ENCODE peak calls at places on chromosomes 7 and 10, in six cellular contexts. V is stromal cell of bone marrow; L is NCI-H1092; S is DMS153; W is CD8-positive, alpha-beta T cell; C is Right ventricle myocardium superior. M is an unnamed sample.

GRCh38 chr7:24456526-24457214 is 116.6 kb upstream of the PALS2 start:
- DNase-seq in S (peak), L (no peak), C (no peak), W (no peak), V (no peak), M (no peak)

GRCh38 chr7:30596043-30596641 is 1.5 kb downstream of the GARS1 start:
- DNase-seq in V (no peak), W (no peak), S (no peak), C (no peak), L (no peak), M (peak)

GRCh38 chr7:87152897-87153641 is 816 bp downstream of the DMTF1 start:
- DNase-seq in S (no peak), L (peak), C (peak), W (no peak), V (no peak), M (peak)

GRCh38 chr10:123039632-123039930 is 30.8 kb downstream of the ACADSB start:
- DNase-seq in W (no peak), V (no peak), L (no peak), C (no peak), S (no peak), M (no peak)

GRCh38 chr7:151289891-151290290 is 41.4 kb upstream of the SMARCD3 start:
- DNase-seq in L (no peak), S (no peak), C (no peak), V (no peak), W (no peak), M (no peak)

GRCh38 chr7:38740041-38740440 is 108.9 kb upstream of the AMPH start:
- DNase-seq in W (no peak), S (no peak), L (no peak), C (no peak), V (no peak), M (no peak)

GRCh38 chr7:110534241-110534931 is 556.5 kb upstream of the LRRN3 start:
- DNase-seq in L (no peak), C (peak), S (peak), W (no peak), V (peak), M (no peak)

GRCh38 chr10:133123746-133124356 is 36.1 kb downstream of the ADGRA1 start:
- DNase-seq in W (no peak), L (no peak), V (no peak), C (peak), S (no peak), M (no peak)

GRCh38 chr7:106731207-106731606 is 70.2 kb upstream of the CCDC71L start:
- DNase-seq in V (no peak), S (peak), C (no peak), W (no peak), L (no peak), M (peak)

GRCh38 chr7:67453981-67454380 is 457.3 kb downstream of the TYW1 start:
- DNase-seq in S (no peak), W (no peak), C (no peak), L (peak), V (no peak), M (no peak)

GRCh38 chr7:42348627-42349026 is 111.6 kb upstream of the GLI3 start:
- DNase-seq in V (no peak), S (no peak), L (no peak), W (no peak), C (no peak), M (peak)

GRCh38 chr10:82282782-82283456 is 407.9 kb downstream of the NRG3 start:
- DNase-seq in C (no peak), L (no peak), V (no peak), W (no peak), S (no peak), M (no peak)

GRCh38 chr10:14403846-14404623 is 73.3 kb upstream of the FRMD4A start:
- DNase-seq in L (no peak), W (no peak), C (no peak), S (no peak), V (no peak), M (peak)

GRCh38 chr7:4814463-4814862 is 39.0 kb downstream of the AP5Z1 start:
- DNase-seq in C (no peak), L (no peak), V (no peak), S (no peak), W (no peak), M (no peak)

GRCh38 chr7:6606866-6607583 is 8.4 kb upstream of the ZNF853 start:
- DNase-seq in V (no peak), W (no peak), S (no peak), L (no peak), C (no peak), M (no peak)

GRCh38 chr10:73044378-73045285 is 52.0 kb downstream of the P4HA1 start:
- DNase-seq in L (no peak), W (no peak), S (no peak), C (no peak), V (peak), M (peak)

GRCh38 chr7:126656165-126656564 is 596.6 kb downstream of the GRM8 start:
- DNase-seq in L (no peak), C (no peak), S (no peak), W (no peak), V (no peak), M (no peak)

GRCh38 chr10:88800152-88801125 is 2.1 kb upstream of the LIPM start:
- DNase-seq in V (no peak), L (no peak), C (no peak), W (no peak), S (no peak), M (peak)

GRCh38 chr7:74579800-74580685 is 77.5 kb upstream of the GTF2I start:
- DNase-seq in C (no peak), W (no peak), V (peak), L (no peak), S (no peak), M (no peak)

GRCh38 chr10:73183882-73184281 is 16.0 kb downstream of the FAM149B1 start:
- DNase-seq in S (no peak), C (no peak), W (no peak), L (no peak), V (no peak), M (no peak)